ENCODE peak calls at places on chromosomes 16 and 17, in six cellular contexts. K is H1, N is GM12878, D is stomach, E is tibial nerve, A is A549. T is an unnamed sample.

GRCh38 chr16:13919330-13919682 is 648 bp upstream of the ERCC4 start:
- DNase-seq in E (peak; percentile 16), N (no peak), A (no peak), D (no peak), K (no peak), T (no peak)

GRCh38 chr16:55272787-55273186 is 51.2 kb upstream of the IRX6 start:
- DNase-seq in E (no peak), K (no peak), D (no peak), N (no peak), A (no peak), T (no peak)

GRCh38 chr17:67831268-67831667 is 6.0 kb downstream of the BPTF start:
- DNase-seq in E (no peak), A (no peak), N (no peak), K (no peak), D (no peak), T (no peak)

GRCh38 chr17:39167492-39167891 is 1.5 kb upstream of the ARL5C start:
- DNase-seq in K (no peak), N (no peak), A (no peak), D (no peak), E (no peak), T (no peak)

GRCh38 chr16:88700636-88701482 is 5.3 kb downstream of the RNF166 start:
- DNase-seq in N (peak; percentile 64), E (peak; percentile 81), K (no peak), D (peak; percentile 85), A (no peak), T (peak; percentile 97)

GRCh38 chr17:46039592-46040186 is 40.6 kb downstream of the STH start:
- DNase-seq in N (no peak), A (no peak), D (no peak), E (no peak), K (no peak), T (peak; percentile 39)

GRCh38 chr16:12350945-12351344 is 374.4 kb downstream of the SNX29 start:
- DNase-seq in K (no peak), D (no peak), N (no peak), E (no peak), A (peak; percentile 12), T (no peak)

GRCh38 chr16:77961811-77962210 is 60.5 kb upstream of the CLEC3A start:
- DNase-seq in E (no peak), A (no peak), K (no peak), N (no peak), D (no peak), T (no peak)

GRCh38 chr16:86775401-86775985 is 197.1 kb downstream of the FOXL1 start:
- DNase-seq in K (no peak), A (no peak), D (no peak), E (no peak), N (no peak), T (no peak)

GRCh38 chr16:72442381-72443158 is 270.6 kb upstream of the PMFBP1 start:
- DNase-seq in D (no peak), N (no peak), E (no peak), A (no peak), K (no peak), T (no peak)

GRCh38 chr17:46818929-46819859 is 702 bp upstream of the WNT3 start:
- DNase-seq in D (no peak), N (no peak), A (no peak), K (no peak), E (no peak), T (no peak)

GRCh38 chr16:31880322-31880979 is 6.8 kb downstream of the ZNF267 start:
- DNase-seq in K (no peak), A (no peak), E (no peak), N (peak; percentile 38), D (no peak), T (peak; percentile 50)
- TF ChIP-seq EP300 in K (no peak), A (no peak), E (no peak), N (peak; percentile 26), D (no peak), T (no peak)

GRCh38 chr17:48972749-48973097 is 4.3 kb upstream of the GIP start:
- DNase-seq in D (no peak), E (no peak), A (no peak), N (no peak), K (no peak), T (no peak)

GRCh38 chr17:48970865-48971687 is 2.7 kb upstream of the GIP start:
- DNase-seq in D (no peak), E (no peak), N (no peak), K (no peak), A (peak; percentile 56), T (no peak)

GRCh38 chr17:48973806-48974205 is 5.4 kb upstream of the GIP start:
- DNase-seq in D (no peak), K (no peak), A (no peak), N (no peak), E (no peak), T (no peak)

GRCh38 chr17:48970224-48970623 is 1.8 kb upstream of the GIP start:
- DNase-seq in K (no peak), D (no peak), A (peak; percentile 61), E (no peak), N (no peak), T (no peak)
- TF ChIP-seq POLR2A in K (no peak), D (no peak), A (no peak), E (no peak), N (no peak), T (no peak)

GRCh38 chr17:3813171-3813570 is 12.2 kb upstream of the ITGAE start:
- DNase-seq in E (no peak), N (no peak), A (no peak), K (no peak), D (no peak), T (peak; percentile 57)
- H3K4me3 ChIP-seq in E (no peak overlapping the region), N (no peak overlapping the region), A (no peak overlapping the region), K (no peak overlapping the region), D (no peak overlapping the region), T (no peak overlapping the region)

DNA sequence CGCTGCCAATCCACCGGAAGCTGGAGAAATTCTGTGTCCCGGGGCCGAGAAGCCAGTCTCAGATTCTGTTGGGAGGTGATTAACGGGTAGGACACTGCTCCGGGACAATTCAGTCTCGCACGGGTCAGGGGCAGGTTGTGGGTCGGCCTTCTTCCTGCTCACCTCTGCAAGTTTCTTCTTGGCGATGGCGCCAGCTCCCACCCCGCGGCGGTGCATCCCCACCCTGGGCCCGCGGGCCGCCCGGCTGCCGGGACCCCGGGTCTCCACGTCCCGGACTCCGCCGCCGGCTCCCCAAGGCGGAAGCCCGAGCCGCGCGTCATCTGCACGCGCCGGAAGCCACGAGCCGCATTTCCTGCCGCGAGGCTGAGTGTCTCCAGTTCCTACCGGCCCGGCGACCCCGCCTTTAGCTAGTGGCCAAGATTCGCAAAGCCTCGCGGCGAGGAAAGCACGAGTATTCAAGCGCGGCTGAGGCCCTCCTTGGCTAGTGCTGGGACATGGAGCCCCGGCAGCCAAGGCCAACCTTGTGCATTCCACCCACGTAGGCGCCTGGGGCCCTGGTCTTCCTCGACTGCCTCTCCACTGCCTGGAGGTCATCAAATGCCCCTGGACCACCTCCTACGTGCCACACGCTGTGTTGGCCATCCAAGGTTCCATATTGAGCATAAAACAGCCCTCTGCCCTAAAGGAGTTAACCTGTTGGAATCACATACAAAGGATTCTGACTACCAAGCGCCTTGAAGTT is at the start of gene SNF8:
- DNase-seq in D (peak; percentile 94), K (peak; percentile 75), N (peak; percentile 51), E (peak; percentile 80), A (peak; percentile 95), T (peak; percentile 90)
- TF ChIP-seq EP300 in D (no peak), K (peak; percentile 11), N (no peak), E (peak; percentile 89), A (no peak), T (no peak)

DNA sequence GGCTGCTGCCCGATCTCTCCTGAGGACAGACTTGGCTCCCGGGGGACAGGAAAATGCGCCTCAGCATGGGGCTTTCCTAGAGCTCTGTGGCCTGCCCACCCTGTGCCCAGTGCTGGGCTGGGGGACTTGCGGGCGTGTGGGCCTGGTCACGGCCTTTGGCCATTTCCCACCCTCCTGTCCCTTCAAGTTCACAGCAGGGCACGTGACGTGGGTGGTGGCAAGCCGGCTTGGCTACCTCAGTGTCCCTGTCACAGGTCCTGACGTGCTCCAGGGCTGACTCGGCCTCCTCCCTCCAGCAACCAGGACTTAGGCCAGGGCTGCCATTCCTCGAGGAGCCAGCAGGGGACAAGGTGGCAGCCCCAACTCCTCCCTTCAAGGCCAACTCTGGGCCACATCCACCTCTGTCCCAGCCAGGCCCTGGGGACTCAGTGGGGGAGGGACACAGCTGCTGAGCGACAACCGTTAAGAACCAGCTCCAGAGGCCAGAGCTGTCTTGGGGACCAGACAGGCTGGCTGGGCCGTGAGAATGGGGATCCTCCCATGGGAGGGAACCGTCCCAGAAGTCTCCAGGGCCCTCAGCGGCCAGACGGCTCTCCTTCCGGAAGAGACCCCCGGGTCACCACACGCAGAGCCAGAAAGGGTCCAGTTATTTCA is 981 bp upstream of the UNC13D start:
- DNase-seq in D (peak; percentile 93), A (peak; percentile 91), N (peak; percentile 81), E (peak; percentile 66), K (peak; percentile 57), T (peak; percentile 85)
- TF ChIP-seq POLR2A in D (peak; percentile 34), A (no peak), N (peak; percentile 59), E (no peak), K (no peak), T (peak; percentile 61)

DNA sequence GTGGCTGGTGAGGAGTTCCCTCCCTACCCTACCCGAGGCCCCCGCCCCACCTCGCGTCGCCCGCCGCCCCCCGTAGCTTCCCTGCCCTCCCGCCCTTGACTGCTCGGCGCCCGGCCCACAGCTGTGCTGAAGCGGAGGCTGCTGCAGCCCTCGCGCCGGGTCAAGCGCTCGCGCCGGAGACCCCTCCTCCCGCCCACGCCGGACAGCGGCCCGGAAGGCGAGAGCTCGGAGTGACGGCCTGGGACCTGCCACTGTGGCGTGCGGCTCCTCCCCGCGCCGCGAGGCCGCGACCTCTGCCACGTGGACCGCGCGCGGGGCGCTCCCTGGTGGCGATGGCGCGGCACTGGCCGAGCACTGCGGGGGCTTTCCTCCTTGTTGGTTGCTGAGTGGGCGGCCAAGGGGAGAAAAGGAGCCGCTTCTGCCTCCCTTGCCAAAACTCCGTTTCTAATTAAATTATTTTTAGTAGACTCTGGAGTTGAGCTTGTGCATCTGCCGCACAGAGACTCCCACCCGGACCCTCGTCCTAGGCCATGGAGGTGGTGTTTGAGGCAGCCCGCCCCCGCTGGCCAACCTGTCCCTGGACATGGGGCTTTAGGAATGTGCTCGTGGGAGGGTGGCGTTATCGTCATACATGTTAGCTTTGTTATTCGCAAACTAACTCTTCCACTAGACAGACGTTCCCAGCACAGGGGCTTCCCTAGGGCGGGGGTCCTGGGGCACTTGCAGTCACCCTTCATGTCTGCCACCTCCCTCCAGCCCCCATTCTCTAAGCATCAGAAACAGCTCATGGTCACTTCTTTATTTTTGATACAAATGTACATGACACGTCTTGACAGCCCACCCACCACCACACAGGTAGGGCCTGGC is 4.4 kb downstream of the TP53I13 start:
- DNase-seq in E (peak; percentile 44), K (no peak), N (no peak), D (peak; percentile 52), A (no peak), T (peak; percentile 34)
- H3K4me3 ChIP-seq in E (no peak overlapping the region), K (no peak overlapping the region), N (no peak overlapping the region), D (peak overlapping the region; percentile 23), A (no peak overlapping the region), T (no peak overlapping the region)

DNA sequence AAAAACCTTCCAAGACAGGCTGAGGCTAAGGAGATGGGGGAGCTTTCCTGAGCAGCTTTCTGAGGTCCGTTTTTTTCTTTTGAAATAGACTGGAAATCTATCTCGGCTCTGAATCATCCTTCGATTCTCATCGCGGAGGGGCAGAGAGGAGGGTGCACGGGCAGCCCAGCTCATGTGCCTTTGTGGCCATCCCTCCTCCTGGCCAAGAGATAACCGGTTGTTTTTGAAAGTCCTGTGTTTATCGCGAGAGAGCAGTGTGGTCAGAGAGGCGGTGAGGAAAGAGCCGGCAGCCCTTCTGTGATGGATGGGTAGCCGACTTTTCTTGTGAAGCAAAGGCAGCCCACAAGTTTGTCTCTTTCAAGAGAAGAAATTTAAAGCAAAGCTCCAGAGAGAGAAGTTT is 191.6 kb downstream of the CCDC182 start:
- DNase-seq in N (no peak), E (no peak), D (no peak), K (no peak), A (no peak), T (no peak)
- TF ChIP-seq EP300 in N (no peak), E (no peak), D (no peak), K (no peak), A (no peak), T (no peak)

GRCh38 chr17:14772776-14773175 is 471.9 kb downstream of the HS3ST3B1 start:
- DNase-seq in D (no peak), N (no peak), E (no peak), K (no peak), A (no peak), T (no peak)
- TF ChIP-seq POLR2A in D (no peak), N (no peak), E (no peak), K (no peak), A (no peak), T (no peak)

T was measured in upper lobe of left lung.